ENCODE peak calls at places on chromosomes 11 and 22, in seven cellular contexts. Y, F, M, I, V, C and W are unnamed samples.

GRCh38 chr22:44479662-44480061 is 18.4 kb downstream of the RTL6 start:
- DNase-seq in V (no peak), C (no peak), F (no peak), M (no peak), I (no peak), Y (no peak), W (no peak)

GRCh38 chr22:19579880-19580279 is 55.7 kb upstream of the CLDN5 start:
- DNase-seq in M (peak; percentile 74), V (no peak), C (peak; percentile 27), F (no peak), I (no peak), Y (peak; percentile 44), W (no peak)

GRCh38 chr11:14411818-14412217 is 52.8 kb upstream of the RRAS2 start:
- DNase-seq in F (no peak), V (no peak), I (no peak), M (peak; percentile 74), C (peak; percentile 18), Y (peak; percentile 62), W (no peak)

GRCh38 chr11:74696488-74696887 is 34.7 kb downstream of the CHRDL2 start:
- DNase-seq in V (no peak), C (no peak), F (no peak), M (no peak), I (no peak), Y (no peak), W (no peak)

GRCh38 chr22:38735126-38735464 is 20.7 kb downstream of the SUN2 start:
- DNase-seq in Y (no peak), M (no peak), C (peak; percentile 11), I (no peak), V (no peak), F (no peak), W (no peak)

GRCh38 chr11:125950696-125951645 is 5.1 kb downstream of the VSIG10L2 start:
- DNase-seq in Y (no peak), V (no peak), M (peak; percentile 96), C (peak; percentile 74), I (no peak), F (no peak), W (no peak)

GRCh38 chr11:8222820-8223512 is 40.7 kb downstream of the LMO1 start:
- DNase-seq in F (no peak), Y (no peak), M (no peak), I (no peak), V (no peak), C (no peak), W (no peak)

GRCh38 chr22:46625113-46625842 is 5.1 kb downstream of the GRAMD4 start:
- DNase-seq in I (no peak), M (peak; percentile 59), V (no peak), C (no peak), Y (no peak), F (no peak), W (no peak)

GRCh38 chr11:12088047-12088481 is 22.3 kb upstream of the MICAL2 start:
- DNase-seq in M (peak; percentile 77), C (peak; percentile 68), F (no peak), Y (no peak), V (peak; percentile 51), I (no peak), W (no peak)

GRCh38 chr11:66467034-66467659 is 442 bp downstream of the PELI3 start:
- DNase-seq in F (peak; percentile 73), V (peak; percentile 50), M (no peak), Y (no peak), C (no peak), I (no peak), W (peak; percentile 55)

GRCh38 chr11:68855205-68855978 is 13.7 kb upstream of the CPT1A start:
- DNase-seq in I (no peak), C (peak; percentile 63), Y (no peak), F (no peak), V (peak; percentile 68), M (no peak), W (no peak)

GRCh38 chr11:66331542-66332370 is 4.5 kb downstream of the RIN1 start:
- DNase-seq in I (no peak), F (no peak), M (peak; percentile 56), C (no peak), Y (no peak), V (no peak), W (no peak)

GRCh38 chr11:32884770-32885384 is 7.7 kb upstream of the QSER1 start:
- DNase-seq in C (no peak), I (no peak), Y (no peak), M (no peak), F (no peak), V (peak; percentile 53), W (peak; percentile 68)

GRCh38 chr11:1099519-1100355 is 25.1 kb downstream of the MUC2 start:
- DNase-seq in F (no peak), C (no peak), Y (no peak), M (no peak), I (no peak), V (no peak), W (no peak)

GRCh38 chr11:120208012-120208441 is 2.8 kb upstream of the OAF start:
- DNase-seq in M (no peak), F (no peak), C (no peak), V (no peak), I (no peak), Y (no peak), W (no peak)
- H3K27ac ChIP-seq in M (peak overlapping the region; percentile 82), F (no peak overlapping the region), C (peak overlapping the region; percentile 88), V (no peak overlapping the region), I (no peak overlapping the region), Y (no peak overlapping the region), W (no peak overlapping the region)

DNA sequence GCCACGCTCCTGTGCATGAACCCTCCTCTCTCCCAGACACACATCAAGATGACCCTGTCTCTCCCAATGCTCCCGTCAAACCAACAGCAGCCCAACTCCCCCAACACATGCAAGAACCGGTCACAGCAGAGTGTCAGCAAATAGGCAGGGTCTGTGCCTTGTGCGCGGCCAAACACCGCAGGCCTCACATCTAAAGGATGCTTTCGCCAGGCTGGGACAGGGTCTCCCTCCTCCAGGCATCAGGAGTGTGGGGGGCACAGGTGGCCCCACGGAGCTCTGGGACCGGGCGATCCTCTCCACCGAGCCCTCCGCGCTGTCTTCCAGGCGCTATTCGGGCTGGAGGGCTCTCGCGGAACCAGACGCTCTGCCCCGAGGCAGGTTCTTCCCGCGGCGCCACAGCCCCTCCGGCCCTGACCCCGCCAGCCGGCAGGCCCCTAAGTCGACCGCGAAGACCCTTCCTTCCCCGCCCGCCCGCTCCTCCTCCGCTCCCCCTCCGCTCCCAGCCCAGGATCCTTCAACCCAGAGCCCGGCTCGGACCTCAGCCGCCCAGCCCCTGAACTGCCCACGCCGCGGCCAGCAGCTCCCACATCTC is 437 bp downstream of the SERGEF start:
- DNase-seq in F (peak; percentile 18), M (peak; percentile 69), Y (no peak), C (peak; percentile 15), V (peak; percentile 68), I (peak; percentile 20), W (peak; percentile 68)
- H3K27ac ChIP-seq in F (peak overlapping the region; percentile 91), M (peak overlapping the region; percentile 87), Y (peak overlapping the region; percentile 58), C (peak overlapping the region; percentile 88), V (no peak overlapping the region), I (peak overlapping the region; percentile 84), W (peak overlapping the region; percentile 68)

GRCh38 chr11:15493066-15493465 is 378.3 kb downstream of the INSC start:
- DNase-seq in F (no peak), I (no peak), Y (no peak), C (no peak), V (peak; percentile 53), M (no peak), W (no peak)

GRCh38 chr11:15489281-15489680 is 374.6 kb downstream of the INSC start:
- DNase-seq in Y (no peak), V (no peak), C (no peak), F (no peak), I (no peak), M (no peak), W (no peak)

GRCh38 chr11:15493921-15494630 is 379.4 kb downstream of the INSC start:
- DNase-seq in I (no peak), V (no peak), C (no peak), Y (no peak), M (no peak), F (no peak), W (no peak)

GRCh38 chr11:15485432-15485831 is 370.7 kb downstream of the INSC start:
- DNase-seq in V (no peak), F (no peak), M (no peak), C (no peak), Y (no peak), I (no peak), W (no peak)

DNA sequence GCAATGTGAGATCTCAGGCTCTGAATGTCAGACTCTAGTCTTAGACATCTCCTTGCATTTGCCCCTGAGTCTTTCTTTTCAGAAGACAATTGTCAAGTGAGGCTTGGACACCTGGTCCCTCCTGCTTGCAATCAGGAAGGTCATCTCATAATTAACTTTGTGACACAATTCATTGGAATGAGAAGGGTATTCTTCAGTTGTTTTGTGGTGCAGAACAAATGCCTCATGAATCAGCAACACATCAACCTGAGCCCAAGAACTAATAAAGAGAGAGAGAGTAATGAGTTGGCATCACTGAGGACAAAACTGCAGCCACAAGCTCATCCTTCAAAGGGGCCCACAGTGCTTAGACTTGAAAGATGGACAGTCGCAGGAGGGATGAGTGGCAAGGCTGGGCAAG is 375.8 kb downstream of the INSC start:
- DNase-seq in Y (no peak), V (no peak), F (no peak), M (no peak), I (no peak), C (no peak), W (no peak)
- H3K27ac ChIP-seq in Y (no peak overlapping the region), V (no peak overlapping the region), F (no peak overlapping the region), M (no peak overlapping the region), I (no peak overlapping the region), C (no peak overlapping the region), W (no peak overlapping the region)

GRCh38 chr22:30871391-30872281 is 96.9 kb downstream of the MORC2 start:
- DNase-seq in V (no peak), F (no peak), Y (no peak), I (no peak), M (peak; percentile 40), C (no peak), W (no peak)
- H3K27ac ChIP-seq in V (no peak overlapping the region), F (no peak overlapping the region), Y (no peak overlapping the region), I (no peak overlapping the region), M (no peak overlapping the region), C (no peak overlapping the region), W (no peak overlapping the region)

GRCh38 chr11:118281284-118281683 is 17.2 kb upstream of the MPZL2 start:
- DNase-seq in I (no peak), F (no peak), Y (no peak), M (no peak), V (no peak), C (no peak), W (no peak)

GRCh38 chr11:118274184-118274583 is 10.1 kb upstream of the MPZL2 start:
- DNase-seq in F (no peak), Y (no peak), M (no peak), C (no peak), V (no peak), I (no peak), W (no peak)

GRCh38 chr11:118276422-118276821 is 12.3 kb upstream of the MPZL2 start:
- DNase-seq in I (no peak), M (no peak), C (no peak), Y (no peak), F (no peak), V (no peak), W (no peak)

GRCh38 chr11:118275184-118275583 is 11.1 kb upstream of the MPZL2 start:
- DNase-seq in Y (no peak), C (no peak), M (no peak), F (no peak), I (no peak), V (peak; percentile 27), W (no peak)

GRCh38 chr11:118277312-118277711 is 13.2 kb upstream of the MPZL2 start:
- DNase-seq in M (no peak), Y (no peak), I (no peak), C (no peak), V (peak; percentile 55), F (no peak), W (no peak)
- H3K27ac ChIP-seq in M (no peak overlapping the region), Y (no peak overlapping the region), I (no peak overlapping the region), C (no peak overlapping the region), V (no peak overlapping the region), F (no peak overlapping the region), W (no peak overlapping the region)

GRCh38 chr11:61697764-61698163 is 17.6 kb downstream of the DAGLA start:
- DNase-seq in M (no peak), Y (no peak), C (no peak), I (no peak), F (no peak), V (no peak), W (no peak)
- H3K27ac ChIP-seq in M (peak overlapping the region; percentile 77), Y (peak overlapping the region; percentile 66), C (peak overlapping the region; percentile 92), I (peak overlapping the region; percentile 40), F (peak overlapping the region; percentile 88), V (no peak overlapping the region), W (no peak overlapping the region)